ENCODE peak calls at places on chromosome 21, in six cellular contexts. One of them, this sample, is unnamed.

GRCh38 chr21:15514073-15514946 is 215.5 kb upstream of the USP25 start:
- DNase-seq in GDM1: peak
- DNase-seq in GM23248: no peak
- DNase-seq in OCI-LY7: peak
- DNase-seq in T-helper 17 cell: peak
- DNase-seq in C1 segment of cervical spinal cord: no peak
- DNase-seq in this sample: no peak

GRCh38 chr21:32806810-32807386 is 35.3 kb upstream of the PAXBP1 start:
- DNase-seq in T-helper 17 cell: no peak
- DNase-seq in GM23248: peak
- DNase-seq in GDM1: no peak
- DNase-seq in C1 segment of cervical spinal cord: no peak
- DNase-seq in OCI-LY7: no peak
- DNase-seq in this sample: no peak

GRCh38 chr21:45302082-45303061 is 14.7 kb upstream of the POFUT2 start:
- DNase-seq in C1 segment of cervical spinal cord: no peak
- DNase-seq in GDM1: no peak
- DNase-seq in GM23248: no peak
- DNase-seq in OCI-LY7: no peak
- DNase-seq in T-helper 17 cell: peak
- DNase-seq in this sample: peak

GRCh38 chr21:35226302-35226701 is 177.2 kb upstream of the RUNX1 start:
- DNase-seq in GDM1: no peak
- DNase-seq in T-helper 17 cell: no peak
- DNase-seq in GM23248: peak
- DNase-seq in C1 segment of cervical spinal cord: no peak
- DNase-seq in OCI-LY7: no peak
- DNase-seq in this sample: peak

GRCh38 chr21:31444061-31444460 is 100.0 kb upstream of the TIAM1 start:
- DNase-seq in OCI-LY7: no peak
- DNase-seq in T-helper 17 cell: no peak
- DNase-seq in GM23248: peak
- DNase-seq in C1 segment of cervical spinal cord: no peak
- DNase-seq in GDM1: no peak
- DNase-seq in this sample: no peak

GRCh38 chr21:37422382-37422781 is 55.8 kb downstream of the DYRK1A start:
- DNase-seq in GM23248: no peak
- DNase-seq in OCI-LY7: no peak
- DNase-seq in GDM1: no peak
- DNase-seq in T-helper 17 cell: no peak
- DNase-seq in C1 segment of cervical spinal cord: no peak
- DNase-seq in this sample: no peak

GRCh38 chr21:26140185-26140584 is 30.4 kb downstream of the APP start:
- DNase-seq in C1 segment of cervical spinal cord: no peak
- DNase-seq in OCI-LY7: no peak
- DNase-seq in GM23248: peak
- DNase-seq in T-helper 17 cell: no peak
- DNase-seq in GDM1: no peak
- DNase-seq in this sample: peak

GRCh38 chr21:27715131-27715530 is 748.2 kb upstream of the ADAMTS5 start:
- DNase-seq in C1 segment of cervical spinal cord: no peak
- DNase-seq in GDM1: no peak
- DNase-seq in OCI-LY7: no peak
- DNase-seq in T-helper 17 cell: no peak
- DNase-seq in GM23248: no peak
- DNase-seq in this sample: no peak

GRCh38 chr21:33543505-33544129 is 779 bp downstream of the SON start:
- DNase-seq in GDM1: no peak
- DNase-seq in T-helper 17 cell: no peak
- DNase-seq in C1 segment of cervical spinal cord: no peak
- DNase-seq in OCI-LY7: peak
- DNase-seq in GM23248: peak
- DNase-seq in this sample: peak

GRCh38 chr21:45456836-45457160 is 51.8 kb downstream of the COL18A1 start:
- DNase-seq in T-helper 17 cell: no peak
- DNase-seq in GM23248: no peak
- DNase-seq in OCI-LY7: no peak
- DNase-seq in GDM1: no peak
- DNase-seq in C1 segment of cervical spinal cord: no peak
- DNase-seq in this sample: no peak

GRCh38 chr21:29185633-29186032 is 55.2 kb downstream of the MAP3K7CL start:
- DNase-seq in OCI-LY7: no peak
- DNase-seq in GM23248: no peak
- DNase-seq in C1 segment of cervical spinal cord: no peak
- DNase-seq in GDM1: no peak
- DNase-seq in T-helper 17 cell: no peak
- DNase-seq in this sample: no peak

GRCh38 chr21:44756416-44757185 is 45.0 kb downstream of the UBE2G2 start:
- DNase-seq in GDM1: no peak
- DNase-seq in GM23248: no peak
- DNase-seq in OCI-LY7: no peak
- DNase-seq in T-helper 17 cell: no peak
- DNase-seq in C1 segment of cervical spinal cord: no peak
- DNase-seq in this sample: no peak

GRCh38 chr21:33026878-33027400 is 1.2 kb downstream of the OLIG2 start:
- DNase-seq in OCI-LY7: no peak
- DNase-seq in C1 segment of cervical spinal cord: no peak
- DNase-seq in GM23248: peak
- DNase-seq in T-helper 17 cell: no peak
- DNase-seq in GDM1: no peak
- DNase-seq in this sample: no peak

GRCh38 chr21:28851645-28852044 is 141.0 kb downstream of the LTN1 start:
- DNase-seq in OCI-LY7: no peak
- DNase-seq in GM23248: no peak
- DNase-seq in T-helper 17 cell: no peak
- DNase-seq in GDM1: no peak
- DNase-seq in C1 segment of cervical spinal cord: no peak
- DNase-seq in this sample: no peak

GRCh38 chr21:35438643-35439404 is 389.7 kb upstream of the RUNX1 start:
- DNase-seq in GM23248: no peak
- DNase-seq in C1 segment of cervical spinal cord: no peak
- DNase-seq in T-helper 17 cell: no peak
- DNase-seq in GDM1: no peak
- DNase-seq in OCI-LY7: no peak
- DNase-seq in this sample: no peak

GRCh38 chr21:14880922-14881321 is 183.9 kb downstream of the NRIP1 start:
- DNase-seq in T-helper 17 cell: no peak
- DNase-seq in GM23248: peak
- DNase-seq in C1 segment of cervical spinal cord: no peak
- DNase-seq in OCI-LY7: no peak
- DNase-seq in GDM1: no peak
- DNase-seq in this sample: no peak

GRCh38 chr21:45378258-45378966 is 26.6 kb upstream of the COL18A1 start:
- DNase-seq in GM23248: peak
- DNase-seq in OCI-LY7: no peak
- DNase-seq in T-helper 17 cell: no peak
- DNase-seq in GDM1: no peak
- DNase-seq in C1 segment of cervical spinal cord: no peak
- DNase-seq in this sample: no peak

GRCh38 chr21:45831991-45832740 is 149.4 kb upstream of the COL6A1 start:
- DNase-seq in GM23248: peak
- DNase-seq in OCI-LY7: no peak
- DNase-seq in C1 segment of cervical spinal cord: no peak
- DNase-seq in T-helper 17 cell: no peak
- DNase-seq in GDM1: no peak
- DNase-seq in this sample: no peak

GRCh38 chr21:28410264-28410663 is 582.4 kb downstream of the LTN1 start:
- DNase-seq in GDM1: no peak
- DNase-seq in T-helper 17 cell: no peak
- DNase-seq in GM23248: no peak
- DNase-seq in C1 segment of cervical spinal cord: no peak
- DNase-seq in OCI-LY7: no peak
- DNase-seq in this sample: no peak

GRCh38 chr21:46061950-46062349 is 36.0 kb upstream of the COL6A2 start:
- DNase-seq in T-helper 17 cell: no peak
- DNase-seq in GDM1: no peak
- DNase-seq in C1 segment of cervical spinal cord: no peak
- DNase-seq in GM23248: no peak
- DNase-seq in OCI-LY7: no peak
- DNase-seq in this sample: no peak

GRCh38 chr21:44354775-44355771 is 1.7 kb downstream of the TRPM2 start:
- DNase-seq in OCI-LY7: peak
- DNase-seq in T-helper 17 cell: no peak
- DNase-seq in GM23248: no peak
- DNase-seq in C1 segment of cervical spinal cord: no peak
- DNase-seq in GDM1: no peak
- DNase-seq in this sample: no peak

GRCh38 chr21:36858320-36858957 is 108.0 kb downstream of the HLCS start:
- DNase-seq in OCI-LY7: no peak
- DNase-seq in GDM1: no peak
- DNase-seq in GM23248: peak
- DNase-seq in T-helper 17 cell: no peak
- DNase-seq in C1 segment of cervical spinal cord: no peak
- DNase-seq in this sample: no peak

GRCh38 chr21:41373253-41373652 is 11.4 kb downstream of the MX2 start:
- DNase-seq in GDM1: no peak
- DNase-seq in OCI-LY7: no peak
- DNase-seq in C1 segment of cervical spinal cord: no peak
- DNase-seq in T-helper 17 cell: no peak
- DNase-seq in GM23248: no peak
- DNase-seq in this sample: no peak

GRCh38 chr21:33984021-33984481 is 68.4 kb upstream of the ATP5PO start:
- DNase-seq in OCI-LY7: no peak
- DNase-seq in GDM1: no peak
- DNase-seq in GM23248: no peak
- DNase-seq in C1 segment of cervical spinal cord: no peak
- DNase-seq in T-helper 17 cell: no peak
- DNase-seq in this sample: no peak

GRCh38 chr21:32516729-32517649 is 68.3 kb downstream of the TCP10L start:
- DNase-seq in GM23248: peak
- DNase-seq in T-helper 17 cell: no peak
- DNase-seq in GDM1: no peak
- DNase-seq in C1 segment of cervical spinal cord: no peak
- DNase-seq in OCI-LY7: no peak
- DNase-seq in this sample: no peak

GRCh38 chr21:35206141-35207125 is 157.3 kb upstream of the RUNX1 start:
- DNase-seq in T-helper 17 cell: no peak
- DNase-seq in GDM1: no peak
- DNase-seq in OCI-LY7: peak
- DNase-seq in C1 segment of cervical spinal cord: no peak
- DNase-seq in GM23248: no peak
- DNase-seq in this sample: peak

GRCh38 chr21:34072145-34073031 is 990 bp upstream of the MRPS6 start:
- DNase-seq in C1 segment of cervical spinal cord: no peak
- DNase-seq in GDM1: no peak
- DNase-seq in GM23248: peak
- DNase-seq in OCI-LY7: no peak
- DNase-seq in T-helper 17 cell: peak
- DNase-seq in this sample: peak

GRCh38 chr21:45592208-45592619 is 50.0 kb upstream of the SLC19A1 start:
- DNase-seq in T-helper 17 cell: peak
- DNase-seq in C1 segment of cervical spinal cord: no peak
- DNase-seq in OCI-LY7: peak
- DNase-seq in GM23248: no peak
- DNase-seq in GDM1: no peak
- DNase-seq in this sample: no peak

GRCh38 chr21:29749223-29749622 is 190.6 kb downstream of the GRIK1 start:
- DNase-seq in C1 segment of cervical spinal cord: no peak
- DNase-seq in OCI-LY7: no peak
- DNase-seq in GM23248: no peak
- DNase-seq in GDM1: no peak
- DNase-seq in T-helper 17 cell: no peak
- DNase-seq in this sample: no peak

GRCh38 chr21:35423694-35424093 is 374.6 kb upstream of the RUNX1 start:
- DNase-seq in C1 segment of cervical spinal cord: no peak
- DNase-seq in OCI-LY7: no peak
- DNase-seq in T-helper 17 cell: no peak
- DNase-seq in GM23248: peak
- DNase-seq in GDM1: no peak
- DNase-seq in this sample: no peak

GRCh38 chr21:46079357-46080170 is 18.3 kb upstream of the COL6A2 start:
- DNase-seq in C1 segment of cervical spinal cord: no peak
- DNase-seq in GDM1: no peak
- DNase-seq in GM23248: peak
- DNase-seq in OCI-LY7: no peak
- DNase-seq in T-helper 17 cell: no peak
- DNase-seq in this sample: no peak